ENCODE peak calls at places on chromosomes 3 and 15, in four cellular contexts. D is CD4-positive, CD25-positive, alpha-beta regulatory T cell; Z is tibial artery; P is tibial nerve. T is an unnamed sample.
A peak's percentile ranks its signal among the peaks of the same experiment; 100 is the strongest.

GRCh38 chr3:3689601-3690375 is 109.4 kb upstream of the LRRN1 start:
- DNase-seq in P (no peak), D (no peak), Z (no peak), T (no peak)

GRCh38 chr3:15325228-15325627 is 7.2 kb downstream of the SH3BP5 start:
- DNase-seq in Z (no peak), D (no peak), P (no peak), T (no peak)

GRCh38 chr15:101128191-101128590 is 123.7 kb downstream of the CHSY1 start:
- DNase-seq in D (no peak), Z (no peak), P (no peak), T (no peak)

GRCh38 chr15:45442497-45443135 is 64.3 kb upstream of the GATM start:
- DNase-seq in D (no peak), P (no peak), Z (no peak), T (no peak)

GRCh38 chr3:183252973-183253363 is at the start of gene B3GNT5:
- DNase-seq in P (no peak), Z (no peak), D (peak; percentile 4), T (no peak)

GRCh38 chr3:197125601-197126000 is 96.0 kb upstream of the MELTF start:
- DNase-seq in P (no peak), D (no peak), Z (no peak), T (no peak)

GRCh38 chr3:58285334-58285733 is 20.7 kb upstream of the RPP14 start:
- DNase-seq in P (no peak), D (no peak), Z (no peak), T (no peak)

GRCh38 chr15:90231028-90232017 is 2.4 kb downstream of the CIB1 start:
- DNase-seq in Z (no peak), P (no peak), D (peak; percentile 88), T (peak; percentile 72)

GRCh38 chr15:33021806-33022389 is 172.6 kb downstream of the FMN1 start:
- DNase-seq in D (peak; percentile 5), P (peak; percentile 33), Z (no peak), T (no peak)

GRCh38 chr3:14810070-14810732 is 8.6 kb upstream of the FGD5 start:
- DNase-seq in P (no peak), D (no peak), Z (no peak), T (no peak)

GRCh38 chr3:178289544-178290160 is 246.6 kb upstream of the KCNMB2 start:
- DNase-seq in P (no peak), D (no peak), Z (no peak), T (no peak)

GRCh38 chr3:66133050-66133757 is 87.6 kb upstream of the SLC25A26 start:
- DNase-seq in Z (no peak), D (no peak), P (no peak), T (no peak)

GRCh38 chr3:8457039-8457438 is 44.6 kb upstream of the LMCD1 start:
- DNase-seq in Z (no peak), P (no peak), D (no peak), T (no peak)

DNA sequence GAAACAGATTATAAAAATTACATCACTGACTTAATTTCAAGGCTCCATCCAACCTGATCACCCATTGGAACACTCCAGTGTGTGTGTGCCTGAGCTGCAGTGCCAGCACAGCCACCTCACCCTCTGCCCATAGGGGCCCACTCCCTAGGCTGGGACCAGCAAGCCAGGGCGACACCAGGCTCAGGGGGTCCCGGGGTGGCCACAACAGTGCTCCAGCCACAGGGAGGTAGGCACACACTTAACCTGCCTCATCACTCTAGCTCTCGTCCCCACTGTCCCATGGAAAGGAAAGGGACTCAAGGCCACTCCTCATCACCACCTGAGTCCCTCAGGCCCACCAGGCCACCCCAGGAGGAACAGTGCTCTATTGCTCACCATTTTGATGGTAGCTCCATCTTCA is 24.9 kb downstream of the ZXDC start:
- DNase-seq in Z (peak; percentile 35), P (no peak), D (no peak), T (no peak)
- H3K36me3 ChIP-seq in Z (peaks cover 40% of the 10 kb centered on the region), P (peaks cover 7% of the 10 kb centered on the region), D (peaks cover 70% of the 10 kb centered on the region), T (peaks cover 81% of the 10 kb centered on the region)

DNA sequence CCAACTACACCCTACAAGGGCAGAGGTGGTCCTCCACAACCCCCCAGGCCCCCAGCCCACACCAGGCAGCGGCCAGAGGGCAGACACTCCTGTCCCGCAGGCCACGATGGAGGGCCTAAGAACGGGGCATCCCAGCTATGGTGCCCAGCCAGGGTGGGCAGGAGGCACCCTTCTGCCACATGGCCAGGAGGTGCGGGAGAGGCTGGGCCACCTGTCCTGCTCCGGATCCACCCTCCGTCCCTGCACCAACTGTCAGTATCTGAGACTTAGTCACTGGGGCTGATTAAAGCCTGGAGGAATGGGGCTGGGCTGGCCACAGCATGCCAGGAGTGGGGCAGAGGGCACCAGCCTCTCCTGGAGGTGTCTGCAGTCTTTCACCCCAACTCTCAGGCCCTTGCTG is 37.9 kb downstream of the TNK2 start:
- DNase-seq in D (no peak), Z (peak; percentile 58), P (no peak), T (no peak)
- H3K36me3 ChIP-seq in D (peaks cover 36% of the 10 kb centered on the region), Z (peaks cover 36% of the 10 kb centered on the region), P (no peaks in the 10 kb centered on the region), T (peaks cover 37% of the 10 kb centered on the region)

GRCh38 chr3:133113526-133113925 is 75.3 kb downstream of the TMEM108 start:
- DNase-seq in Z (no peak), P (no peak), D (no peak), T (no peak)
- H3K36me3 ChIP-seq in Z (no peaks in the 10 kb centered on the region), P (no peaks in the 10 kb centered on the region), D (no peaks in the 10 kb centered on the region), T (no peaks in the 10 kb centered on the region)

DNA sequence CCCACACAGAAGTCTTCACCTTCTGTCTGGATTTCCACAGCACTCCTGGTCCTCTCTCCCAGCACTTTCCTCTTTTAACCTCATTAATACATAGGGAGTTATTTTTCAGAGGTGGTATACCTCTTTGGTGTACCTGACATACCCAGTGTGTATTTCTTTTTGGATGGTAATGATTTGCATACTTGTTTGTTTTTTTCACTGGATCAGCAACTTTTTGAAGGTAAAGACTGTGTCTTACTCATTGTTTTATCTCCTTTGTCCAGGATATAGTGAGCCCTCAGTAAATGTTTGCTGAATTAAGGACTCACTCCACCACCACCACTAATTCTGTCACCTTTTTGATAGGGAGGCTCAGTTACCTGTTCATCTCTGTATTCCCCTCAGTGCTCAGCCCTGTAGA is 52.1 kb downstream of the SACM1L start:
- DNase-seq in D (no peak), Z (no peak), P (no peak), T (no peak)
- H3K36me3 ChIP-seq in D (peaks cover 76% of the 10 kb centered on the region), Z (peaks cover 83% of the 10 kb centered on the region), P (peaks cover 11% of the 10 kb centered on the region), T (peaks cover 97% of the 10 kb centered on the region)

DNA sequence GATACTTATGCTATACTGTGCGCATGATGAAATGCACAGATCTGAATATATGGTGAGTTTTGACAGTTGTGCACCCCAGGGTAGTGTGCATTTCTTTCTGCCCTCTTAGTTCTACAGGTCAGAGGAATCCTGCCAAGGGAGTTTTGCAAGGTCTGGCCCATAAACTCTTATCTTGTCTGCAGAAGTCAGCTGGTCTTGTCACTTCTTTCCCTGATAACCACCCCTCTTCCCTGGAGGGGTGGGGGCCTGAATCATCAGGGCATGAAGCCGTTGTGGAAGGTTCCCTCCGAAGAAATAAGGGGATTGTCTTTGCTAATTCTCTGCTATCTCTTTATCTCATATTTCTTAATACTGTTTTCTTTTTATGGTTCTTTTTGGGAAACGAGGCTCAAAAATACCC is 30.4 kb downstream of the TRIM71 start:
- DNase-seq in Z (no peak), P (no peak), D (no peak), T (no peak)
- H3K36me3 ChIP-seq in Z (no peaks in the 10 kb centered on the region), P (no peaks in the 10 kb centered on the region), D (no peaks in the 10 kb centered on the region), T (no peaks in the 10 kb centered on the region)

GRCh38 chr3:64594129-64594528 is 93.7 kb downstream of the ADAMTS9 start:
- DNase-seq in P (peak; percentile 45), Z (no peak), D (no peak), T (no peak)

GRCh38 chr3:64595253-64595694 is 92.5 kb downstream of the ADAMTS9 start:
- DNase-seq in D (no peak), P (peak; percentile 67), Z (peak; percentile 85), T (no peak)

GRCh38 chr3:64591606-64592005 is 96.2 kb downstream of the ADAMTS9 start:
- DNase-seq in P (no peak), D (no peak), Z (no peak), T (no peak)

GRCh38 chr3:64588381-64588780 is 99.4 kb downstream of the ADAMTS9 start:
- DNase-seq in Z (no peak), P (no peak), D (no peak), T (no peak)

GRCh38 chr3:64593350-64593749 is 94.5 kb downstream of the ADAMTS9 start:
- DNase-seq in D (no peak), P (no peak), Z (no peak), T (no peak)
- H3K36me3 ChIP-seq in D (no peaks in the 10 kb centered on the region), P (no peaks in the 10 kb centered on the region), Z (no peaks in the 10 kb centered on the region), T (no peaks in the 10 kb centered on the region)

T was measured in DND-41.